ENCODE peak calls at places on chromosomes 11 and 22, in seven cellular contexts. L, K, P, J, G, C and W are unnamed samples.

GRCh38 chr11:9951714-9952275 is 287.9 kb downstream of the SWAP70 start:
- DNase-seq in G (no peak), J (no peak), K (no peak), L (no peak), P (no peak), C (no peak), W (no peak)

GRCh38 chr11:5288108-5288911 is 13.4 kb downstream of the OR51B4 start:
- DNase-seq in C (no peak), J (no peak), P (no peak), K (no peak), G (no peak), L (peak), W (no peak)

GRCh38 chr11:134913391-134913790 is 501.3 kb upstream of the B3GAT1 start:
- DNase-seq in J (no peak), L (no peak), P (no peak), K (no peak), G (no peak), C (no peak), W (no peak)

GRCh38 chr11:20731676-20732075 is 62.3 kb downstream of the NELL1 start:
- DNase-seq in L (no peak), C (no peak), J (no peak), P (no peak), K (no peak), G (no peak), W (no peak)

GRCh38 chr11:59891781-59892181 is 13.2 kb downstream of the OOSP3 start:
- DNase-seq in G (no peak), L (peak), J (no peak), C (no peak), K (no peak), P (no peak), W (no peak)

GRCh38 chr11:128796275-128796674 is 70.8 kb downstream of the KCNJ1 start:
- DNase-seq in C (no peak), K (peak), G (no peak), J (no peak), P (no peak), L (no peak), W (no peak)

GRCh38 chr22:30872282-30873041 is 96.1 kb downstream of the MORC2 start:
- DNase-seq in P (no peak), K (no peak), C (no peak), L (peak), G (no peak), J (peak), W (no peak)

GRCh38 chr11:61092280-61092766 is 10.0 kb upstream of the CD5 start:
- DNase-seq in P (no peak), K (no peak), C (no peak), J (no peak), L (no peak), G (no peak), W (no peak)

GRCh38 chr11:65471410-65471762 is 27.5 kb upstream of the MALAT1 start:
- DNase-seq in P (no peak), G (peak), K (no peak), J (peak), L (peak), C (no peak), W (no peak)

GRCh38 chr11:73229321-73230275 is 11.5 kb downstream of the P2RY2 start:
- DNase-seq in K (no peak), C (no peak), G (no peak), P (no peak), L (no peak), J (peak), W (no peak)

GRCh38 chr11:133163463-133164419 is 368.6 kb downstream of the OPCML start:
- DNase-seq in P (no peak), K (peak), C (no peak), J (peak), L (peak), G (peak), W (peak)

GRCh38 chr22:43014876-43015676 is at the start of gene PACSIN2:
- DNase-seq in L (peak), J (peak), K (peak), P (peak), G (peak), C (peak), W (peak)

GRCh38 chr22:45785458-45785857 is 113.8 kb downstream of the ATXN10 start:
- DNase-seq in L (no peak), P (no peak), G (peak), K (no peak), C (no peak), J (no peak), W (no peak)

GRCh38 chr11:83682645-83682973 is 396.4 kb upstream of the CCDC90B start:
- DNase-seq in L (peak), C (no peak), G (no peak), J (no peak), K (no peak), P (no peak), W (no peak)

GRCh38 chr22:45296628-45297297 is 12.0 kb downstream of the UPK3A start:
- DNase-seq in C (no peak), P (no peak), J (no peak), K (no peak), G (no peak), L (no peak), W (no peak)

GRCh38 chr11:111360150-111361043 is 18.7 kb downstream of the POU2AF1 start:
- DNase-seq in L (no peak), C (no peak), K (no peak), J (no peak), G (peak), P (no peak), W (no peak)

GRCh38 chr11:45568031-45568430 is 97.4 kb downstream of the CHST1 start:
- DNase-seq in P (no peak), L (no peak), G (no peak), K (no peak), C (no peak), J (no peak), W (no peak)

GRCh38 chr11:108965602-108966001 is 300.7 kb downstream of the DDX10 start:
- DNase-seq in J (no peak), C (no peak), G (no peak), L (no peak), K (no peak), P (no peak), W (no peak)

GRCh38 chr11:121741954-121742361 is 289.2 kb upstream of the SORL1-AS1 start:
- DNase-seq in J (peak), C (no peak), G (no peak), L (no peak), K (no peak), P (no peak), W (no peak)

GRCh38 chr11:64865286-64866172 is 12.9 kb downstream of the EHD1 start:
- DNase-seq in K (no peak), G (no peak), L (no peak), P (no peak), J (no peak), C (no peak), W (no peak)

GRCh38 chr22:39959640-39960447 is at the start of gene TMA7B:
- DNase-seq in L (peak), P (no peak), C (no peak), G (no peak), J (peak), K (no peak), W (no peak)

GRCh38 chr11:18987454-18988231 is 48.4 kb upstream of the MRGPRX1 start:
- DNase-seq in J (no peak), C (no peak), P (peak), L (no peak), K (no peak), G (no peak), W (no peak)

GRCh38 chr11:107598225-107599139 is 7.5 kb downstream of the ELMOD1 start:
- DNase-seq in K (no peak), C (no peak), J (peak), G (no peak), L (peak), P (peak), W (no peak)

GRCh38 chr22:36510384-36510783 is 3.5 kb upstream of the FOXRED2 start:
- DNase-seq in J (no peak), L (no peak), G (no peak), C (no peak), P (no peak), K (no peak), W (no peak)

GRCh38 chr11:75815345-75815983 is 454 bp downstream of the UVRAG start:
- DNase-seq in K (no peak), J (no peak), L (peak), P (no peak), G (no peak), C (no peak), W (no peak)

GRCh38 chr11:117199061-117199915 is at the start of gene TAGLN:
- DNase-seq in C (peak), L (no peak), G (peak), K (no peak), P (no peak), J (no peak), W (no peak)

GRCh38 chr11:119134389-119134978 is 13.1 kb downstream of the HINFP start:
- DNase-seq in K (no peak), G (no peak), J (peak), C (no peak), L (no peak), P (no peak), W (no peak)

GRCh38 chr11:68471360-68472340 is 11.1 kb downstream of the PPP6R3 start:
- DNase-seq in P (no peak), G (no peak), C (no peak), K (peak), L (no peak), J (no peak), W (no peak)

GRCh38 chr22:21984793-21985192 is 2.2 kb upstream of the TOP3B start:
- DNase-seq in L (peak), P (peak), G (no peak), C (peak), J (no peak), K (no peak), W (no peak)

GRCh38 chr22:25494774-25495173 is 69.7 kb upstream of the GRK3 start:
- DNase-seq in C (no peak), J (no peak), P (no peak), K (peak), G (no peak), L (peak), W (no peak)

GRCh38 chr11:94602430-94603372 is 35.5 kb downstream of the PIWIL4 start:
- DNase-seq in C (no peak), K (peak), L (peak), J (no peak), G (peak), P (no peak), W (peak)

GRCh38 chr11:134607963-134608750 is 196.1 kb upstream of the B3GAT1 start:
- DNase-seq in C (no peak), G (no peak), P (no peak), K (no peak), L (no peak), J (no peak), W (no peak)

GRCh38 chr22:39234867-39235687 is 9.7 kb downstream of the PDGFB start:
- DNase-seq in C (no peak), K (no peak), J (no peak), L (no peak), P (no peak), G (no peak), W (no peak)

GRCh38 chr11:15073361-15074205 is at the start of gene CALCB:
- DNase-seq in L (no peak), K (no peak), J (peak), P (no peak), C (no peak), G (no peak), W (no peak)

GRCh38 chr11:15074206-15075161 is 1.1 kb downstream of the CALCB start:
- DNase-seq in K (no peak), L (peak), G (peak), J (peak), P (peak), C (peak), W (peak)

GRCh38 chr11:15071556-15072255 is 1.7 kb upstream of the CALCB start:
- DNase-seq in C (no peak), L (no peak), G (no peak), J (no peak), K (no peak), P (no peak), W (no peak)

GRCh38 chr11:15072551-15073143 is 746 bp upstream of the CALCB start:
- DNase-seq in J (peak), K (no peak), G (no peak), L (no peak), P (no peak), C (no peak), W (no peak)

GRCh38 chr11:15075162-15075526 is 1.8 kb downstream of the CALCB start:
- DNase-seq in P (no peak), K (no peak), J (no peak), G (no peak), L (no peak), C (no peak), W (no peak)
- TF ChIP-seq SIN3A in P (no peak), K (no peak), J (no peak), G (no peak), L (no peak), C (no peak), W (no peak)

DNA sequence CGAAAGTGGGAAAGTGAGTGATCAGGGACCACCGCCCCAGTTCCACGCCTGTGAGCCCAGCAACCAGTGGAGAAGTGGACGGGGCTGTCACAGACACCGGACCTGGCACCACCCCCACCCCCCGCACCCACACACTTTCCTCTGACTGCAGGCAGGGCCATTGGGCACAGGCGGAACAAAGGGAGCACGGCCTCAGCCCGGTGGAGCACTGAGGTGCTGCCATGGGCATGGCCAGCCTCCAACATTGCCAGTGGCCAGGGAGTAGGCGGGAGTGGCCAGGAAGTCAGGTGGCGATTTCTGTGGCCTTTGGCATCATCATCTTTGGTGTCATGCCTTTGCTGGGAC is 78.5 kb downstream of the BCR start:
- DNase-seq in G (no peak), L (no peak), C (no peak), K (no peak), P (no peak), J (no peak), W (no peak)
- TF ChIP-seq SIN3A in G (no peak), L (no peak), C (no peak), K (no peak), P (no peak), J (no peak), W (no peak)

GRCh38 chr11:36509265-36509664 is 807 bp downstream of the TRAF6 start:
- DNase-seq in P (no peak), C (no peak), L (peak), G (no peak), K (no peak), J (peak), W (no peak)
- TF ChIP-seq SIN3A in P (no peak), C (no peak), L (no peak), G (no peak), K (no peak), J (no peak), W (no peak)

GRCh38 chr11:120304526-120304925 is 20.6 kb upstream of the TLCD5 start:
- DNase-seq in L (no peak), J (no peak), P (peak), G (no peak), K (no peak), C (no peak), W (no peak)
- TF ChIP-seq SIN3A in L (no peak), J (no peak), P (no peak), G (no peak), K (no peak), C (no peak), W (no peak)